ENCODE peak calls at places on chromosome 1, in four cellular contexts. B is HepG2, G is GM12878, P is K562. Z is an unnamed sample.

GRCh38 chr1:2833454-2834145 is 32.1 kb upstream of the TTC34 start:
- DNase-seq in B (no peak), G (no peak), P (no peak), Z (no peak)

GRCh38 chr1:42272920-42273319 is 62.1 kb downstream of the FOXJ3 start:
- DNase-seq in B (no peak), G (no peak), P (no peak), Z (no peak)

GRCh38 chr1:184507604-184508289 is 120.9 kb downstream of the C1orf21 start:
- DNase-seq in B (no peak), G (no peak), P (no peak), Z (no peak)

GRCh38 chr1:110606784-110607662 is 865 bp upstream of the KCNA2 start:
- DNase-seq in B (no peak), G (no peak), P (peak), Z (peak)

GRCh38 chr1:221431968-221432367 is 309.9 kb downstream of the DUSP10 start:
- DNase-seq in B (no peak), G (no peak), P (no peak), Z (no peak)

GRCh38 chr1:59342801-59343575 is 46.1 kb downstream of the FGGY start:
- DNase-seq in B (peak), G (no peak), P (no peak), Z (no peak)

GRCh38 chr1:225882699-225883615 is 777 bp upstream of the TMEM63A start:
- DNase-seq in B (peak), G (no peak), P (peak), Z (peak)

GRCh38 chr1:25810341-25811299 is 9.1 kb upstream of the MTFR1L start:
- DNase-seq in B (peak), G (no peak), P (peak), Z (peak)

GRCh38 chr1:156052862-156053769 is 482 bp downstream of the UBQLN4 start:
- DNase-seq in B (peak), G (no peak), P (peak), Z (peak)

GRCh38 chr1:188364927-188365449 is 1536.2 kb downstream of the PLA2G4A start:
- DNase-seq in B (no peak), G (no peak), P (no peak), Z (no peak)

GRCh38 chr1:233707906-233708292 is 94.0 kb downstream of the KCNK1 start:
- DNase-seq in B (no peak), G (no peak), P (no peak), Z (no peak)

GRCh38 chr1:53460666-53461328 is 1.6 kb downstream of the DMRTB1 start:
- DNase-seq in B (peak), G (no peak), P (no peak), Z (no peak)

GRCh38 chr1:53463961-53464899 is 5.0 kb downstream of the DMRTB1 start:
- DNase-seq in B (no peak), G (no peak), P (no peak), Z (no peak)

GRCh38 chr1:53461329-53462044 is 2.3 kb downstream of the DMRTB1 start:
- DNase-seq in B (no peak), G (no peak), P (no peak), Z (no peak)

GRCh38 chr1:53462213-53462612 is 3.0 kb downstream of the DMRTB1 start:
- DNase-seq in B (no peak), G (no peak), P (no peak), Z (no peak)

GRCh38 chr1:53462769-53463501 is 3.7 kb downstream of the DMRTB1 start:
- DNase-seq in B (no peak), G (no peak), P (no peak), Z (no peak)
- TF ChIP-seq ATF3 in B (no peak), G (no peak), P (no peak), Z (no peak)

GRCh38 chr1:170664283-170664827 is 424 bp downstream of the PRRX1 start:
- DNase-seq in B (no peak), G (no peak), P (no peak), Z (peak)

GRCh38 chr1:170666661-170667060 is 2.7 kb downstream of the PRRX1 start:
- DNase-seq in B (no peak), G (no peak), P (no peak), Z (peak)

GRCh38 chr1:170665625-170666024 is 1.7 kb downstream of the PRRX1 start:
- DNase-seq in B (no peak), G (no peak), P (no peak), Z (no peak)

GRCh38 chr1:170663441-170664282 is at the start of gene PRRX1:
- DNase-seq in B (no peak), G (no peak), P (no peak), Z (no peak)

GRCh38 chr1:170664828-170665617 is 1.1 kb downstream of the PRRX1 start:
- DNase-seq in B (no peak), G (no peak), P (no peak), Z (peak)
- TF ChIP-seq ETV6 in B (no peak), G (no peak), P (no peak), Z (no peak)

DNA sequence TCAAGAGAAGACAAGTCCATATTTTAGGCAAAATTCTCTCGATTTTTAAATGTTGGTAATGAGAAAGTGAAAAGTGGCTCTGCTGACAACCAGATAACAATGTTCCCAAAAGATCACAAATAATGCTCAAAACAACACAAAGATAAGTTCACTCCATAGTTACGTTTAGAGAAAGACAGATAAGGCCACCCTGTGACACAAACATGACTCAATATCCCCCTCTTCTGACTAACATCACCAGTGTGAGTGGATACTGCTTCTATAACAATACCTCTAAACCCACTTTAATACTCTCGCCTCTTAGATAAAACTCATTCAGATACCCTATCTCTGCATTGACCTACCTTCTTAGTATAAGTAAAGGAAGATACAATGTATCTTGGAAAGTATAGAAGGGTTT is 51.2 kb upstream of the RGS7 start:
- DNase-seq in B (no peak), G (no peak), P (no peak), Z (no peak)
- TF ChIP-seq ATF3 in B (no peak), G (no peak), P (peak), Z (no peak)

GRCh38 chr1:77406661-77407060 is 124.8 kb downstream of the AK5 start:
- DNase-seq in B (no peak), G (no peak), P (no peak), Z (no peak)
- TF ChIP-seq ETV6 in B (no peak), G (no peak), P (no peak), Z (no peak)

DNA sequence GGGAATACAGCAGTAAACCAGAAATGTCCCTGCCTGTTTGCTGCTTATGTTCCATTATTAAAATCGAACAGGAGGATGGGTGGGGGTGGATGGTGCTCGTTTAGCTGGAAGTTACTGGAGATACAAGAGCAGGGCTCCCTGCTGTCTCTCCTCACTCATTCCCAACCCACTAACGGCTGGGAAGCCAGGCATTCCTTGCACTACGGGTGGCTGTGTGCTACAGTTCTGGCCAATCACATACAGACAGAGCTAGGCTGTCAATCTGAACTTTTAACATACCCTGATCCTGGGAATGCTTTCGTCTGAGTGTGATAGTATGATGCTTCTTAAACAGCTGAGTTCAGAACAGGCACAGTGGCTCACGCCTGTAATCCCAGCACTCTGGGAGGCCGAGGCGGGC is 7.0 kb downstream of the SIPA1L2 start:
- DNase-seq in B (no peak), G (no peak), P (no peak), Z (peak)
- TF ChIP-seq ATF3 in B (no peak), G (no peak), P (no peak), Z (no peak)

GRCh38 chr1:1489231-1489630 is 17.7 kb downstream of the ATAD3B start:
- DNase-seq in B (no peak), G (no peak), P (no peak), Z (no peak)
- TF ChIP-seq ETV6 in B (no peak), G (no peak), P (no peak), Z (no peak)